ENCODE peak calls at places on chromosomes 11 and 22, in five cellular contexts. B is CD4-positive, alpha-beta T cell; E is GDM1; H is Peyer's patch; S is natural killer cell. U is an unnamed sample.

GRCh38 chr11:65649656-65650546 is 12.0 kb downstream of the SIPA1 start:
- DNase-seq in B (no peak), E (no peak), H (no peak), S (peak; percentile 16), U (peak; percentile 20)

GRCh38 chr11:79902493-79902892 is 461.7 kb upstream of the TENM4 start:
- DNase-seq in B (no peak), E (no peak), H (no peak), S (no peak), U (no peak)

GRCh38 chr11:127238321-127238720 is 237.8 kb upstream of the KIRREL3 start:
- DNase-seq in B (no peak), E (no peak), H (no peak), S (no peak), U (no peak)

GRCh38 chr22:43273902-43274484 is 69.2 kb downstream of the SCUBE1 start:
- DNase-seq in B (no peak), E (peak; percentile 56), H (peak; percentile 62), S (no peak), U (peak; percentile 33)

GRCh38 chr11:59573216-59573615 is 42.4 kb downstream of the OSBP start:
- DNase-seq in B (no peak), E (no peak), H (no peak), S (no peak), U (no peak)

GRCh38 chr11:44133335-44133946 is 38.0 kb downstream of the EXT2 start:
- DNase-seq in B (no peak), E (no peak), H (no peak), S (no peak), U (no peak)

GRCh38 chr11:27290261-27290660 is 72.8 kb downstream of the CCDC34 start:
- DNase-seq in B (no peak), E (no peak), H (no peak), S (no peak), U (no peak)

GRCh38 chr11:71488086-71488967 is 35.3 kb downstream of the NADSYN1 start:
- DNase-seq in B (no peak), E (no peak), H (peak; percentile 31), S (no peak), U (peak; percentile 2)

GRCh38 chr11:2305862-2306823 is 4.3 kb downstream of the TSPAN32 start:
- DNase-seq in B (no peak), E (no peak), H (peak; percentile 63), S (peak; percentile 30), U (no peak)

GRCh38 chr11:119794141-119794665 is 65.2 kb upstream of the NECTIN1 start:
- DNase-seq in B (no peak), E (no peak), H (no peak), S (no peak), U (no peak)

GRCh38 chr22:21937041-21937820 is 15.4 kb downstream of the PPM1F start:
- DNase-seq in B (no peak), E (no peak), H (no peak), S (no peak), U (no peak)

GRCh38 chr22:30217698-30218565 is 28.6 kb downstream of the LIF start:
- DNase-seq in B (no peak), E (no peak), H (no peak), S (no peak), U (no peak)

GRCh38 chr11:11422291-11423128 is 69.5 kb upstream of the CSNK2A3 start:
- DNase-seq in B (no peak), E (no peak), H (no peak), S (no peak), U (no peak)

GRCh38 chr11:120912504-120912903 is 111.4 kb upstream of the TBCEL start:
- DNase-seq in B (no peak), E (no peak), H (no peak), S (no peak), U (no peak)

GRCh38 chr22:37416806-37417205 is 10.5 kb downstream of the ELFN2 start:
- DNase-seq in B (peak; percentile 20), E (peak; percentile 57), H (no peak), S (peak; percentile 30), U (peak; percentile 38)

GRCh38 chr11:116104480-116105174 is 600.4 kb upstream of the CADM1 start:
- DNase-seq in B (no peak), E (no peak), H (no peak), S (no peak), U (no peak)

GRCh38 chr11:123251656-123252344 is 56.8 kb upstream of the CLMP start:
- DNase-seq in B (no peak), E (no peak), H (peak; percentile 57), S (no peak), U (no peak)

U was measured in activated T-cell treated with anti-CD3 and anti-CD28 coated beads, Interleukin-2, amount 50 U/mL, for 1 hour.